ENCODE peak calls at places on chromosome 13, in five cellular contexts. R is retinal pigment epithelial cell, S is tibial nerve, J is AG10803, N is BJ. I is an unnamed sample.

GRCh38 chr13:63607153-63607552 is 2191.5 kb upstream of the PCDH20 start:
- DNase-seq in S (no peak), R (no peak), N (no peak), J (no peak), I (no peak)

GRCh38 chr13:68375004-68375403 is 1144.9 kb upstream of the PCDH9 start:
- DNase-seq in R (no peak), S (no peak), J (no peak), N (no peak), I (no peak)

GRCh38 chr13:39530996-39531395 is 72.0 kb downstream of the LHFPL6 start:
- DNase-seq in J (peak), S (no peak), R (no peak), N (no peak), I (no peak)

GRCh38 chr13:100333141-100333540 is 244.2 kb downstream of the PCCA start:
- DNase-seq in R (no peak), J (no peak), N (no peak), S (no peak), I (no peak)

GRCh38 chr13:51837016-51837415 is 8.0 kb downstream of the TMEM272 start:
- DNase-seq in R (no peak), J (no peak), N (no peak), S (no peak), I (no peak)

GRCh38 chr13:53398051-53398450 is 369.4 kb downstream of the OLFM4 start:
- DNase-seq in J (no peak), R (no peak), N (no peak), S (no peak), I (no peak)

GRCh38 chr13:112875627-112876026 is 93.4 kb upstream of the MCF2L start:
- DNase-seq in J (no peak), S (no peak), R (no peak), N (no peak), I (no peak)

GRCh38 chr13:111577429-111577828 is 257.0 kb downstream of the TEX29 start:
- DNase-seq in J (no peak), N (no peak), R (no peak), S (no peak), I (no peak)

GRCh38 chr13:32264407-32264806 is 50.8 kb downstream of the ZAR1L start:
- DNase-seq in N (no peak), J (no peak), R (no peak), S (peak), I (no peak)

GRCh38 chr13:73481877-73482445 is 423.2 kb downstream of the KLF5 start:
- DNase-seq in N (no peak), R (no peak), S (no peak), J (peak), I (no peak)

GRCh38 chr13:41188584-41188983 is 5.8 kb downstream of the KBTBD7 start:
- DNase-seq in J (no peak), N (no peak), S (no peak), R (no peak), I (no peak)

GRCh38 chr13:25276748-25277147 is 10.5 kb downstream of the MTMR6 start:
- DNase-seq in S (no peak), R (no peak), J (no peak), N (no peak), I (no peak)

GRCh38 chr13:99886706-99887105 is 84.9 kb downstream of the ZIC5 start:
- DNase-seq in J (no peak), S (no peak), R (no peak), N (no peak), I (no peak)

GRCh38 chr13:64928704-64929499 is 2301.2 kb downstream of the PCDH9 start:
- DNase-seq in N (peak), J (peak), S (no peak), R (no peak), I (peak)

GRCh38 chr13:75670496-75670895 is 34.4 kb downstream of the LMO7 start:
- DNase-seq in J (no peak), N (no peak), S (no peak), R (no peak), I (no peak)

GRCh38 chr13:93715866-93716265 is 489.3 kb downstream of the GPC6 start:
- DNase-seq in R (no peak), S (no peak), N (no peak), J (no peak), I (no peak)

GRCh38 chr13:29878101-29878500 is 27.7 kb upstream of the UBL3 start:
- DNase-seq in J (no peak), N (no peak), S (no peak), R (no peak), I (no peak)

GRCh38 chr13:33728271-33729037 is 89.5 kb upstream of the RFC3 start:
- DNase-seq in N (no peak), J (peak), R (no peak), S (peak), I (no peak)

GRCh38 chr13:109652536-109652935 is 133.8 kb downstream of the IRS2 start:
- DNase-seq in S (no peak), N (no peak), R (no peak), J (no peak), I (no peak)

GRCh38 chr13:98741741-98742435 is 10.6 kb downstream of the SLC15A1 start:
- DNase-seq in N (peak), S (no peak), R (no peak), J (peak), I (no peak)

GRCh38 chr13:43905435-43906031 is 25.8 kb downstream of the LACC1 start:
- DNase-seq in N (no peak), R (peak), J (peak), S (peak), I (peak)

GRCh38 chr13:90375851-90376250 is 971.6 kb upstream of the MIR17HG start:
- DNase-seq in N (no peak), S (no peak), R (no peak), J (peak), I (no peak)

GRCh38 chr13:51032831-51033230 is 78.2 kb downstream of the C13orf42 start:
- DNase-seq in S (no peak), N (no peak), J (no peak), R (no peak), I (no peak)

GRCh38 chr13:98873377-98874028 is 104.4 kb downstream of the DOCK9 start:
- DNase-seq in S (no peak), N (no peak), R (no peak), J (no peak), I (no peak)

GRCh38 chr13:19089315-19089714 is 92.3 kb downstream of the TUBA3C start:
- DNase-seq in N (no peak), S (peak), R (no peak), J (no peak), I (no peak)

GRCh38 chr13:39035799-39036198 is 2.1 kb downstream of the PROSER1 start:
- DNase-seq in N (no peak), R (no peak), J (no peak), S (no peak), I (no peak)

GRCh38 chr13:76250211-76250610 is 614.1 kb downstream of the LMO7 start:
- DNase-seq in S (no peak), J (no peak), N (no peak), R (no peak), I (no peak)

GRCh38 chr13:95509521-95510315 is 42.8 kb upstream of the CLDN10 start:
- DNase-seq in S (no peak), J (peak), R (no peak), N (no peak), I (no peak)

GRCh38 chr13:39455534-39456175 is 147.3 kb downstream of the LHFPL6 start:
- DNase-seq in R (no peak), J (no peak), S (no peak), N (no peak), I (no peak)

GRCh38 chr13:73717632-73718031 is 416.6 kb downstream of the KLF12 start:
- DNase-seq in R (peak), J (no peak), S (no peak), N (no peak), I (peak)

GRCh38 chr13:81197483-81197882 is 856.6 kb upstream of the SPRY2 start:
- DNase-seq in R (no peak), S (no peak), N (no peak), J (no peak), I (no peak)

GRCh38 chr13:39410089-39410901 is 192.7 kb downstream of the LHFPL6 start:
- DNase-seq in N (peak), S (no peak), J (peak), R (no peak), I (peak)

GRCh38 chr13:91576590-91576989 is 178.2 kb downstream of the GPC5 start:
- DNase-seq in R (no peak), J (no peak), S (no peak), N (no peak), I (no peak)
- TF ChIP-seq CTCF in R (peak), J (no peak), S (no peak), N (no peak), I (peak)

GRCh38 chr13:59480857-59481256 is 682.9 kb downstream of the DIAPH3 start:
- DNase-seq in N (no peak), R (no peak), S (no peak), J (no peak), I (no peak)

GRCh38 chr13:59487883-59488282 is 675.8 kb downstream of the DIAPH3 start:
- DNase-seq in J (no peak), S (no peak), R (no peak), N (no peak), I (no peak)

GRCh38 chr13:59480398-59480797 is 683.3 kb downstream of the DIAPH3 start:
- DNase-seq in N (no peak), J (no peak), S (no peak), R (no peak), I (no peak)

GRCh38 chr13:59479629-59480028 is 684.1 kb downstream of the DIAPH3 start:
- DNase-seq in R (no peak), N (no peak), J (no peak), S (no peak), I (no peak)

GRCh38 chr13:59483441-59484116 is 680.1 kb downstream of the DIAPH3 start:
- DNase-seq in R (no peak), N (no peak), S (no peak), J (peak), I (no peak)
- H3K4me3 ChIP-seq in R (no peak), N (no peak), S (no peak), J (no peak), I (no peak)

GRCh38 chr13:45119990-45120864 is at the start of gene GTF2F2:
- DNase-seq in J (peak), R (peak), S (peak), N (peak), I (peak)

GRCh38 chr13:45120967-45121366 is 657 bp downstream of the GTF2F2 start:
- DNase-seq in J (no peak), N (no peak), S (no peak), R (no peak), I (no peak)

GRCh38 chr13:45119469-45119989 is 781 bp upstream of the GTF2F2 start:
- DNase-seq in S (peak), R (peak), N (no peak), J (peak), I (peak)

GRCh38 chr13:45122941-45123340 is 2.6 kb downstream of the GTF2F2 start:
- DNase-seq in J (no peak), R (no peak), S (no peak), N (no peak), I (no peak)

DNA sequence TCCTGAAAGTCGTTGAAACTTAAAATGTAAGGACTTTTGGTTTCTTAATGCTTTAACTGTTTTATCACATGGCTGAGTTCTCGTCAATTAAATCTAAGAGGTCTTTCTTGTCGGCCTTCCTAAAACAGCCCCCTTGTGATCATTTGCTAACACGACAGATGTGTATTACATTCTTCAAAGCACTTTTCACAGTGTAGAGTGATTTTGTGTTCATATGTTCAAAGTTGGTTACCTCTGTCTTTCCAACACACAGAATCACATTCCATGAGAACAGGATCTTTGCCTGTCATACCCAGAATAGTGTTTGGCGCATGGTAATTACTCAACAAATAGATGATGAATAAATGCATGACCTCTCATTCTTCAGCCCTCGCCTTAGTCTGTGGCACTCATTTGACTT is 1.1 kb downstream of the GTF2F2 start:
- DNase-seq in S (no peak), R (no peak), N (no peak), J (peak), I (peak)
- TF ChIP-seq CTCF in S (no peak), R (peak), N (peak), J (peak), I (peak)

DNA sequence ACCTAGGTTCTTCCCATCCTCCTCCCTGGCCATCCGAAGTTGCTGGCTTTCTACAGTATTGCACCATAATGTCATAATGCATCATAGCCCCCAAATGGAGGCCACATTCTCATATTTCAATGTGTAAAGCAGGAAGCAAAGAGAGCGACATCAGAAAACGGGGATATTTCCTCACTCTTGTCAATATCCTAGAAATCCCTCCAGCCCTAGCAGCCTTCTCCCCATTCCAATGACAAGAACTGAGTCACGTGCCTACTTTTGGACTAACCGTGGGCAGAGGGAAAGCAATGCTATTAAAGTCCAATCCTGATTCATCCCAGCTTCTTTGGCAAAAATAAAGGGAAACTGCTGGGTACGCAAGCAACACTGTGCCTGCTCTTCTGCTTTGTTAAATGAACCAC is 4.3 kb upstream of the RAP2A start:
- DNase-seq in J (peak), R (no peak), S (no peak), N (peak), I (no peak)
- H3K4me3 ChIP-seq in J (peak), R (no peak), S (no peak), N (peak), I (peak)

DNA sequence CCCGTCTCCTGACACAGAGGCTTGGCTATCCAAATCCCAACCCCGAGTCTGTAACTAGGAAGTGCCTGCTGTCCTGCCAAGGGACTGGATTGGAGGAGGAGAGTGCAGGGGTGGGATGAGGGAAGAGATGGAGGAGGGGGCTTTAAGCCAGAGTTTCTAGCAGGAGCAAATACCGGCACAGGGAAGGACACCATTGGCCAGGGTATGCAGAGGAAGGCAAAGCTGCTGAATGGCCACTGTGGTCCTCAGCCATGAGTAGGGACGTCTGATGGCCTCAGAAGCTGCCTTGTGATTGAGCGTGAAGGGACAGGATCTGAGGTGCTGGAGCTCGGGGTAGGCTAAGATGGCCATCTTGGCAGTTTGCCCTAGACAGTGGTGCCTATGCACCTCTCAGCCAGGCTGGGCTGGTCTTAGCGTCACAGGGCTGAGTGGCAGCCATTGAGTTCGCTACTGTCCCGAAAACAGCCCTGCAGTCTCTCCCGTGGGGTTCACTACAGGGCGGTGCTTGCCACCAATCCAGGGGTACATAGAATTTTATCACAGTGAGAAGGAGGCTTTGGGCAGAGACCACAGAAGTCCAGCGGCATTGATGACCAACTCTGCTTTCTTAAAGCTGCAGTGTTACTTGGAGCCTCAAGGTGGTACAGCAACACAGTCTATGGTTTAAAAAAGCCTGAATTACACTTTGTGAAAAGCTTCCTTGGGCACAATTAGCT is 61.8 kb downstream of the AKAP11 start:
- DNase-seq in S (no peak), J (peak), N (no peak), R (no peak), I (peak)
- TF ChIP-seq CTCF in S (no peak), J (peak), N (no peak), R (peak), I (peak)